ENCODE peak calls at places on chromosomes 2 and 18, in seven cellular contexts. One of them, this sample, is unnamed.

GRCh38 chr2:175036582-175037018 is 31.4 kb upstream of the CHN1 start:
- DNase-seq in NCI-H1930: no peak
- DNase-seq in mucosa of gallbladder: no peak
- DNase-seq in WTC11: no peak
- DNase-seq in AG04450: no peak
- DNase-seq in AG09309: no peak
- DNase-seq in fibroblast of mammary gland: peak; percentile 47
- DNase-seq in this sample: no peak

GRCh38 chr2:207141381-207141780 is 24.4 kb downstream of the KLF7 start:
- DNase-seq in NCI-H1930: no peak
- DNase-seq in mucosa of gallbladder: no peak
- DNase-seq in WTC11: no peak
- DNase-seq in AG04450: no peak
- DNase-seq in AG09309: no peak
- DNase-seq in fibroblast of mammary gland: no peak
- DNase-seq in this sample: no peak

GRCh38 chr2:128236491-128237035 is 82.1 kb downstream of the HS6ST1 start:
- DNase-seq in NCI-H1930: no peak
- DNase-seq in mucosa of gallbladder: no peak
- DNase-seq in WTC11: no peak
- DNase-seq in AG04450: peak; percentile 59
- DNase-seq in AG09309: peak; percentile 82
- DNase-seq in fibroblast of mammary gland: peak; percentile 91
- DNase-seq in this sample: no peak

GRCh38 chr2:240567137-240567871 is 980 bp upstream of the RNPEPL1 start:
- DNase-seq in NCI-H1930: no peak
- DNase-seq in mucosa of gallbladder: no peak
- DNase-seq in WTC11: peak; percentile 10
- DNase-seq in AG04450: no peak
- DNase-seq in AG09309: no peak
- DNase-seq in fibroblast of mammary gland: peak; percentile 27
- DNase-seq in this sample: no peak

GRCh38 chr18:23752796-23753195 is 63.5 kb downstream of the LAMA3 start:
- DNase-seq in NCI-H1930: no peak
- DNase-seq in mucosa of gallbladder: peak; percentile 22
- DNase-seq in WTC11: no peak
- DNase-seq in AG04450: no peak
- DNase-seq in AG09309: no peak
- DNase-seq in fibroblast of mammary gland: no peak
- DNase-seq in this sample: no peak

GRCh38 chr2:42902939-42903709 is 110.7 kb upstream of the HAAO start:
- DNase-seq in NCI-H1930: no peak
- DNase-seq in mucosa of gallbladder: no peak
- DNase-seq in WTC11: no peak
- DNase-seq in AG04450: no peak
- DNase-seq in AG09309: no peak
- DNase-seq in fibroblast of mammary gland: peak; percentile 43
- DNase-seq in this sample: no peak

GRCh38 chr2:197810490-197810889 is 6.1 kb downstream of the PLCL1 start:
- DNase-seq in NCI-H1930: no peak
- DNase-seq in mucosa of gallbladder: no peak
- DNase-seq in WTC11: no peak
- DNase-seq in AG04450: no peak
- DNase-seq in AG09309: no peak
- DNase-seq in fibroblast of mammary gland: no peak
- DNase-seq in this sample: no peak

GRCh38 chr2:106886916-106887758 is 1.2 kb upstream of the ST6GAL2 start:
- DNase-seq in NCI-H1930: peak; percentile 51
- DNase-seq in mucosa of gallbladder: peak; percentile 83
- DNase-seq in WTC11: peak; percentile 81
- DNase-seq in AG04450: no peak
- DNase-seq in AG09309: no peak
- DNase-seq in fibroblast of mammary gland: no peak
- DNase-seq in this sample: no peak

GRCh38 chr18:62522178-62522509 is 681 bp upstream of the ZCCHC2 start:
- DNase-seq in NCI-H1930: no peak
- DNase-seq in mucosa of gallbladder: no peak
- DNase-seq in WTC11: no peak
- DNase-seq in AG04450: no peak
- DNase-seq in AG09309: no peak
- DNase-seq in fibroblast of mammary gland: no peak
- DNase-seq in this sample: no peak

GRCh38 chr2:157364257-157364974 is 38.8 kb upstream of the ERMN start:
- DNase-seq in NCI-H1930: no peak
- DNase-seq in mucosa of gallbladder: no peak
- DNase-seq in WTC11: no peak
- DNase-seq in AG04450: no peak
- DNase-seq in AG09309: no peak
- DNase-seq in fibroblast of mammary gland: no peak
- DNase-seq in this sample: peak; percentile 68

GRCh38 chr2:3423492-3424170 is 44.1 kb downstream of the TRAPPC12 start:
- DNase-seq in NCI-H1930: peak; percentile 9
- DNase-seq in mucosa of gallbladder: peak; percentile 63
- DNase-seq in WTC11: peak; percentile 87
- DNase-seq in AG04450: no peak
- DNase-seq in AG09309: no peak
- DNase-seq in fibroblast of mammary gland: peak; percentile 52
- DNase-seq in this sample: no peak

GRCh38 chr2:232876071-232876977 is 6.3 kb downstream of the SNORC start:
- DNase-seq in NCI-H1930: peak; percentile 78
- DNase-seq in mucosa of gallbladder: no peak
- DNase-seq in WTC11: peak; percentile 53
- DNase-seq in AG04450: no peak
- DNase-seq in AG09309: no peak
- DNase-seq in fibroblast of mammary gland: no peak
- DNase-seq in this sample: no peak

GRCh38 chr2:24875901-24876300 is 44.1 kb downstream of the ADCY3 start:
- DNase-seq in NCI-H1930: no peak
- DNase-seq in mucosa of gallbladder: no peak
- DNase-seq in WTC11: no peak
- DNase-seq in AG04450: no peak
- DNase-seq in AG09309: no peak
- DNase-seq in fibroblast of mammary gland: no peak
- DNase-seq in this sample: no peak